ENCODE peak calls at places on chromosomes 13 and 19, in five cellular contexts. One of them, this sample, is unnamed.

GRCh38 chr13:85186646-85187045 is 612.6 kb downstream of the SLITRK6 start:
- DNase-seq in mucosa of gallbladder: no peak
- DNase-seq in nephron progenitor cell: no peak
- DNase-seq in endothelial cell of umbilical vein: no peak
- DNase-seq in mesendoderm: no peak
- DNase-seq in this sample: no peak

GRCh38 chr13:102020611-102021216 is 381.1 kb downstream of the FGF14 start:
- DNase-seq in mesendoderm: no peak
- DNase-seq in mucosa of gallbladder: no peak
- DNase-seq in endothelial cell of umbilical vein: no peak
- DNase-seq in nephron progenitor cell: no peak
- DNase-seq in this sample: no peak

GRCh38 chr19:33673996-33674395 is 52.2 kb downstream of the CHST8 start:
- DNase-seq in mucosa of gallbladder: no peak
- DNase-seq in mesendoderm: no peak
- DNase-seq in nephron progenitor cell: no peak
- DNase-seq in endothelial cell of umbilical vein: no peak
- DNase-seq in this sample: no peak

GRCh38 chr19:43651758-43652545 is 12.3 kb upstream of the CADM4 start:
- DNase-seq in mucosa of gallbladder: peak
- DNase-seq in nephron progenitor cell: peak
- DNase-seq in mesendoderm: peak
- DNase-seq in endothelial cell of umbilical vein: peak
- DNase-seq in this sample: peak

GRCh38 chr19:16442386-16443276 is 29.1 kb downstream of the EPS15L1 start:
- DNase-seq in mesendoderm: no peak
- DNase-seq in mucosa of gallbladder: no peak
- DNase-seq in endothelial cell of umbilical vein: peak
- DNase-seq in nephron progenitor cell: no peak
- DNase-seq in this sample: no peak

GRCh38 chr13:109879338-109879737 is 93.0 kb upstream of the IRS2 start:
- DNase-seq in nephron progenitor cell: no peak
- DNase-seq in endothelial cell of umbilical vein: no peak
- DNase-seq in mucosa of gallbladder: no peak
- DNase-seq in mesendoderm: no peak
- DNase-seq in this sample: no peak

GRCh38 chr13:66068683-66069082 is 1161.5 kb downstream of the PCDH9 start:
- DNase-seq in nephron progenitor cell: no peak
- DNase-seq in endothelial cell of umbilical vein: no peak
- DNase-seq in mesendoderm: no peak
- DNase-seq in mucosa of gallbladder: no peak
- DNase-seq in this sample: no peak

GRCh38 chr19:35868172-35868822 is at the start of gene APLP1:
- DNase-seq in endothelial cell of umbilical vein: peak
- DNase-seq in mesendoderm: peak
- DNase-seq in nephron progenitor cell: peak
- DNase-seq in mucosa of gallbladder: peak
- DNase-seq in this sample: no peak

GRCh38 chr13:110350509-110350908 is 43.4 kb downstream of the COL4A2 start:
- DNase-seq in endothelial cell of umbilical vein: no peak
- DNase-seq in mesendoderm: no peak
- DNase-seq in mucosa of gallbladder: no peak
- DNase-seq in nephron progenitor cell: no peak
- DNase-seq in this sample: no peak

GRCh38 chr19:28199323-28199722 is 1013.6 kb downstream of the UQCRFS1 start:
- DNase-seq in nephron progenitor cell: no peak
- DNase-seq in endothelial cell of umbilical vein: no peak
- DNase-seq in mucosa of gallbladder: peak
- DNase-seq in mesendoderm: no peak
- DNase-seq in this sample: no peak

GRCh38 chr13:30708541-30708940 is 26.8 kb upstream of the ALOX5AP start:
- DNase-seq in mucosa of gallbladder: no peak
- DNase-seq in nephron progenitor cell: no peak
- DNase-seq in endothelial cell of umbilical vein: peak
- DNase-seq in mesendoderm: no peak
- DNase-seq in this sample: no peak

GRCh38 chr19:4910594-4911273 is 1.4 kb downstream of the UHRF1 start:
- DNase-seq in endothelial cell of umbilical vein: peak
- DNase-seq in nephron progenitor cell: peak
- DNase-seq in mesendoderm: peak
- DNase-seq in mucosa of gallbladder: no peak
- DNase-seq in this sample: no peak

GRCh38 chr19:40219721-40220276 is 1.6 kb upstream of the TTC9B start:
- DNase-seq in mucosa of gallbladder: peak
- DNase-seq in nephron progenitor cell: no peak
- DNase-seq in endothelial cell of umbilical vein: peak
- DNase-seq in mesendoderm: no peak
- DNase-seq in this sample: no peak

GRCh38 chr13:27242642-27243185 is 8.6 kb upstream of the RPL21 start:
- DNase-seq in nephron progenitor cell: no peak
- DNase-seq in endothelial cell of umbilical vein: no peak
- DNase-seq in mucosa of gallbladder: no peak
- DNase-seq in mesendoderm: no peak
- DNase-seq in this sample: no peak

GRCh38 chr13:49419292-49419691 is 24.6 kb downstream of the CAB39L start:
- DNase-seq in nephron progenitor cell: no peak
- DNase-seq in mesendoderm: no peak
- DNase-seq in mucosa of gallbladder: no peak
- DNase-seq in endothelial cell of umbilical vein: no peak
- DNase-seq in this sample: no peak

GRCh38 chr19:34171539-34171876 is 796 bp upstream of the LSM14A start:
- DNase-seq in nephron progenitor cell: no peak
- DNase-seq in mucosa of gallbladder: no peak
- DNase-seq in endothelial cell of umbilical vein: no peak
- DNase-seq in mesendoderm: no peak
- DNase-seq in this sample: peak

GRCh38 chr13:30329009-30329585 is 21.7 kb upstream of the KATNAL1 start:
- DNase-seq in mucosa of gallbladder: no peak
- DNase-seq in nephron progenitor cell: no peak
- DNase-seq in mesendoderm: no peak
- DNase-seq in endothelial cell of umbilical vein: no peak
- DNase-seq in this sample: no peak

GRCh38 chr13:112198611-112199010 is 131.7 kb downstream of the SOX1 start:
- DNase-seq in endothelial cell of umbilical vein: no peak
- DNase-seq in nephron progenitor cell: no peak
- DNase-seq in mucosa of gallbladder: no peak
- DNase-seq in mesendoderm: no peak
- DNase-seq in this sample: no peak

GRCh38 chr19:32251634-32252332 is 93.6 kb upstream of the ZNF507 start:
- DNase-seq in nephron progenitor cell: no peak
- DNase-seq in endothelial cell of umbilical vein: no peak
- DNase-seq in mucosa of gallbladder: no peak
- DNase-seq in mesendoderm: no peak
- DNase-seq in this sample: no peak

GRCh38 chr19:5138606-5139594 is 170.0 kb downstream of the KDM4B start:
- DNase-seq in endothelial cell of umbilical vein: no peak
- DNase-seq in nephron progenitor cell: no peak
- DNase-seq in mesendoderm: no peak
- DNase-seq in mucosa of gallbladder: peak
- DNase-seq in this sample: peak

GRCh38 chr13:51034906-51035305 is 76.2 kb downstream of the C13orf42 start:
- DNase-seq in mucosa of gallbladder: no peak
- DNase-seq in endothelial cell of umbilical vein: no peak
- DNase-seq in nephron progenitor cell: no peak
- DNase-seq in mesendoderm: no peak
- DNase-seq in this sample: no peak

GRCh38 chr19:44792286-44792685 is 14.6 kb downstream of the CBLC start:
- DNase-seq in mesendoderm: no peak
- DNase-seq in mucosa of gallbladder: no peak
- DNase-seq in endothelial cell of umbilical vein: no peak
- DNase-seq in nephron progenitor cell: no peak
- DNase-seq in this sample: no peak

GRCh38 chr19:2627319-2627829 is 75.1 kb downstream of the GNG7 start:
- DNase-seq in nephron progenitor cell: no peak
- DNase-seq in mucosa of gallbladder: peak
- DNase-seq in mesendoderm: peak
- DNase-seq in endothelial cell of umbilical vein: peak
- DNase-seq in this sample: no peak

GRCh38 chr13:48004201-48004600 is 3.1 kb upstream of the SUCLA2 start:
- DNase-seq in endothelial cell of umbilical vein: no peak
- DNase-seq in mucosa of gallbladder: no peak
- DNase-seq in nephron progenitor cell: no peak
- DNase-seq in mesendoderm: peak
- DNase-seq in this sample: no peak

GRCh38 chr19:45567609-45568008 is 17.0 kb downstream of the OPA3 start:
- DNase-seq in mucosa of gallbladder: no peak
- DNase-seq in nephron progenitor cell: no peak
- DNase-seq in endothelial cell of umbilical vein: no peak
- DNase-seq in mesendoderm: no peak
- DNase-seq in this sample: no peak

GRCh38 chr19:18000981-18001836 is 6.8 kb upstream of the ARRDC2 start:
- DNase-seq in endothelial cell of umbilical vein: peak
- DNase-seq in mucosa of gallbladder: peak
- DNase-seq in nephron progenitor cell: peak
- DNase-seq in mesendoderm: peak
- DNase-seq in this sample: peak

GRCh38 chr19:1045247-1045603 is 5.3 kb downstream of the ABCA7 start:
- DNase-seq in mucosa of gallbladder: no peak
- DNase-seq in endothelial cell of umbilical vein: no peak
- DNase-seq in nephron progenitor cell: peak
- DNase-seq in mesendoderm: peak
- DNase-seq in this sample: no peak

GRCh38 chr13:95833713-95834112 is 156.8 kb downstream of the DNAJC3 start:
- DNase-seq in mucosa of gallbladder: no peak
- DNase-seq in endothelial cell of umbilical vein: peak
- DNase-seq in mesendoderm: peak
- DNase-seq in nephron progenitor cell: no peak
- DNase-seq in this sample: no peak

GRCh38 chr13:51729853-51730553 is 74.0 kb downstream of the DHRS12 start:
- DNase-seq in nephron progenitor cell: no peak
- DNase-seq in mesendoderm: peak
- DNase-seq in endothelial cell of umbilical vein: peak
- DNase-seq in mucosa of gallbladder: peak
- DNase-seq in this sample: no peak

GRCh38 chr19:47699360-47699917 is 13.8 kb upstream of the EHD2 start:
- DNase-seq in mesendoderm: peak
- DNase-seq in endothelial cell of umbilical vein: peak
- DNase-seq in mucosa of gallbladder: no peak
- DNase-seq in nephron progenitor cell: peak
- DNase-seq in this sample: peak

GRCh38 chr13:25717798-25718197 is 334.0 kb downstream of the SHISA2 start:
- DNase-seq in nephron progenitor cell: no peak
- DNase-seq in mucosa of gallbladder: no peak
- DNase-seq in mesendoderm: no peak
- DNase-seq in endothelial cell of umbilical vein: no peak
- DNase-seq in this sample: no peak

GRCh38 chr19:4694211-4694987 is 24.3 kb upstream of the MYDGF start:
- DNase-seq in nephron progenitor cell: no peak
- DNase-seq in mucosa of gallbladder: no peak
- DNase-seq in mesendoderm: no peak
- DNase-seq in endothelial cell of umbilical vein: peak
- DNase-seq in this sample: no peak

GRCh38 chr19:17719730-17720486 is 628 bp downstream of the MAP1S start:
- DNase-seq in mesendoderm: no peak
- DNase-seq in nephron progenitor cell: no peak
- DNase-seq in endothelial cell of umbilical vein: no peak
- DNase-seq in mucosa of gallbladder: peak
- DNase-seq in this sample: no peak

GRCh38 chr19:10858204-10858828 is 10.1 kb downstream of the C19orf38 start:
- DNase-seq in nephron progenitor cell: peak
- DNase-seq in endothelial cell of umbilical vein: peak
- DNase-seq in mesendoderm: peak
- DNase-seq in mucosa of gallbladder: no peak
- DNase-seq in this sample: no peak

GRCh38 chr13:102779426-102780159 is 6.0 kb upstream of the TEX30 start:
- DNase-seq in endothelial cell of umbilical vein: no peak
- DNase-seq in mucosa of gallbladder: no peak
- DNase-seq in nephron progenitor cell: no peak
- DNase-seq in mesendoderm: no peak
- DNase-seq in this sample: no peak

GRCh38 chr13:44259045-44260042 is 114.3 kb upstream of the SERP2 start:
- DNase-seq in endothelial cell of umbilical vein: peak
- DNase-seq in mucosa of gallbladder: no peak
- DNase-seq in nephron progenitor cell: no peak
- DNase-seq in mesendoderm: no peak
- DNase-seq in this sample: peak